ENCODE peak calls at places on chromosomes 4 and X, in four cellular contexts. One of them, this sample, is unnamed.

GRCh38 chr4:128354205-128354821 is 66.7 kb upstream of the PGRMC2 start:
- DNase-seq in neural crest cell: no peak
- DNase-seq in vagina: no peak
- DNase-seq in adrenal gland: peak
- DNase-seq in this sample: no peak

GRCh38 chrX:133929836-133930464 is 55.4 kb downstream of the GPC3 start:
- DNase-seq in neural crest cell: no peak
- DNase-seq in vagina: no peak
- DNase-seq in adrenal gland: no peak
- DNase-seq in this sample: no peak

GRCh38 chrX:97479491-97479890 is 595.8 kb downstream of the RPA4 start:
- DNase-seq in neural crest cell: no peak
- DNase-seq in vagina: no peak
- DNase-seq in adrenal gland: no peak
- DNase-seq in this sample: no peak

GRCh38 chr4:91598696-91599095 is 705.1 kb upstream of the GRID2 start:
- DNase-seq in neural crest cell: no peak
- DNase-seq in vagina: no peak
- DNase-seq in adrenal gland: no peak
- DNase-seq in this sample: no peak

GRCh38 chrX:142084611-142085010 is 120.5 kb downstream of the MAGEC2 start:
- DNase-seq in neural crest cell: no peak
- DNase-seq in vagina: no peak
- DNase-seq in adrenal gland: no peak
- DNase-seq in this sample: no peak

GRCh38 chrX:68534696-68535095 is 35.8 kb downstream of the YIPF6 start:
- DNase-seq in neural crest cell: no peak
- DNase-seq in vagina: no peak
- DNase-seq in adrenal gland: no peak
- DNase-seq in this sample: no peak

GRCh38 chr4:100299019-100299418 is 108.8 kb upstream of the DDIT4L start:
- DNase-seq in neural crest cell: no peak
- DNase-seq in vagina: no peak
- DNase-seq in adrenal gland: peak
- DNase-seq in this sample: no peak

GRCh38 chr4:180542445-180543100 is 1700.6 kb upstream of the TENM3 start:
- DNase-seq in neural crest cell: no peak
- DNase-seq in vagina: no peak
- DNase-seq in adrenal gland: peak
- DNase-seq in this sample: no peak

GRCh38 chr4:16532240-16532990 is 306.1 kb upstream of the TAPT1 start:
- DNase-seq in neural crest cell: no peak
- DNase-seq in vagina: no peak
- DNase-seq in adrenal gland: peak
- DNase-seq in this sample: no peak

GRCh38 chrX:42751573-42751972 is 26.4 kb downstream of the PPP1R2C start:
- DNase-seq in neural crest cell: no peak
- DNase-seq in vagina: no peak
- DNase-seq in adrenal gland: no peak
- DNase-seq in this sample: no peak

GRCh38 chr4:63218837-63219236 is 1190.4 kb downstream of the TECRL start:
- DNase-seq in neural crest cell: no peak
- DNase-seq in vagina: no peak
- DNase-seq in adrenal gland: no peak
- DNase-seq in this sample: no peak

GRCh38 chr4:155694100-155694785 is 27.6 kb downstream of the GUCY1A1 start:
- DNase-seq in neural crest cell: no peak
- DNase-seq in vagina: no peak
- DNase-seq in adrenal gland: no peak
- DNase-seq in this sample: no peak

GRCh38 chr4:9762823-9763475 is 18.5 kb upstream of the DRD5 start:
- DNase-seq in neural crest cell: peak
- DNase-seq in vagina: no peak
- DNase-seq in adrenal gland: peak
- DNase-seq in this sample: peak

GRCh38 chr4:158371158-158371557 is 150.5 kb upstream of the RXFP1 start:
- DNase-seq in neural crest cell: no peak
- DNase-seq in vagina: no peak
- DNase-seq in adrenal gland: no peak
- DNase-seq in this sample: no peak

GRCh38 chr4:75655562-75655961 is 17.6 kb downstream of the G3BP2 start:
- DNase-seq in neural crest cell: no peak
- DNase-seq in vagina: no peak
- DNase-seq in adrenal gland: no peak
- DNase-seq in this sample: peak

GRCh38 chrX:17521871-17522693 is 147.1 kb downstream of the NHS start:
- DNase-seq in neural crest cell: no peak
- DNase-seq in vagina: no peak
- DNase-seq in adrenal gland: no peak
- DNase-seq in this sample: no peak
- TF ChIP-seq CTCF in neural crest cell: no peak
- TF ChIP-seq CTCF in vagina: no peak
- TF ChIP-seq CTCF in adrenal gland: no peak
- TF ChIP-seq CTCF in this sample: no peak

GRCh38 chr4:144465546-144465945 is 180.4 kb upstream of the HHIP start:
- DNase-seq in neural crest cell: no peak
- DNase-seq in vagina: no peak
- DNase-seq in adrenal gland: no peak
- DNase-seq in this sample: no peak
- TF ChIP-seq CTCF in neural crest cell: no peak
- TF ChIP-seq CTCF in vagina: no peak
- TF ChIP-seq CTCF in adrenal gland: no peak
- TF ChIP-seq CTCF in this sample: no peak

GRCh38 chrX:40468033-40468979 is 112.5 kb upstream of the ATP6AP2 start:
- DNase-seq in neural crest cell: peak
- DNase-seq in vagina: no peak
- DNase-seq in adrenal gland: peak
- DNase-seq in this sample: peak
- TF ChIP-seq CTCF in neural crest cell: peak
- TF ChIP-seq CTCF in vagina: no peak
- TF ChIP-seq CTCF in adrenal gland: peak
- TF ChIP-seq CTCF in this sample: peak

GRCh38 chrX:40272141-40272540 is 174.4 kb upstream of the BCOR start:
- DNase-seq in neural crest cell: no peak
- DNase-seq in vagina: no peak
- DNase-seq in adrenal gland: peak
- DNase-seq in this sample: no peak
- TF ChIP-seq CTCF in neural crest cell: no peak
- TF ChIP-seq CTCF in vagina: no peak
- TF ChIP-seq CTCF in adrenal gland: no peak
- TF ChIP-seq CTCF in this sample: no peak

GRCh38 chr4:69056921-69057562 is 39.2 kb upstream of the UGT2B7 start:
- DNase-seq in neural crest cell: no peak
- DNase-seq in vagina: no peak
- DNase-seq in adrenal gland: no peak
- DNase-seq in this sample: no peak

GRCh38 chr4:69058410-69059059 is 37.7 kb upstream of the UGT2B7 start:
- DNase-seq in neural crest cell: no peak
- DNase-seq in vagina: no peak
- DNase-seq in adrenal gland: no peak
- DNase-seq in this sample: no peak

GRCh38 chr4:69064391-69064790 is 31.9 kb upstream of the UGT2B7 start:
- DNase-seq in neural crest cell: no peak
- DNase-seq in vagina: no peak
- DNase-seq in adrenal gland: no peak
- DNase-seq in this sample: no peak

GRCh38 chr4:69057620-69058409 is 38.5 kb upstream of the UGT2B7 start:
- DNase-seq in neural crest cell: peak
- DNase-seq in vagina: no peak
- DNase-seq in adrenal gland: no peak
- DNase-seq in this sample: no peak

GRCh38 chr4:69060651-69061308 is 35.5 kb upstream of the UGT2B7 start:
- DNase-seq in neural crest cell: no peak
- DNase-seq in vagina: no peak
- DNase-seq in adrenal gland: no peak
- DNase-seq in this sample: no peak
- TF ChIP-seq CTCF in neural crest cell: no peak
- TF ChIP-seq CTCF in vagina: no peak
- TF ChIP-seq CTCF in adrenal gland: no peak
- TF ChIP-seq CTCF in this sample: peak

GRCh38 chr4:110480031-110480549 is 4.1 kb downstream of the ENPEP start:
- DNase-seq in neural crest cell: no peak
- DNase-seq in vagina: no peak
- DNase-seq in adrenal gland: no peak
- DNase-seq in this sample: no peak
- TF ChIP-seq CTCF in neural crest cell: peak
- TF ChIP-seq CTCF in vagina: peak
- TF ChIP-seq CTCF in adrenal gland: no peak
- TF ChIP-seq CTCF in this sample: no peak

DNA sequence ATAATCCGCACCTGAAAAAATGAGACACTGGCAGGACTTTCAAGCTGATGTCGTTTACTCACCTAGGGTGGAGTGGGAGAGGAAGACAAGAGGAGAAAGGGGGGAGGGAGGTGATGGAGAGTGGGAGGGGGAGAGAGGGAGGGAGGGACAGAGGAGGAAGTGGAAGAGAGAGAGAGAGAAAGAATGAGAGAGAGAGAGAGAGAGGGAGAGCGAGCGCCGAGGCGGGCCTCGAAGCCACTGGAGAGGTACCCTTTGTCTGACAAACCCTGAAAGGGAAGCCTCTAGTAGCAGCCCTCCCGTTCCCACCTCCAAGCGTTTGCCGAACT is 294 bp upstream of the ADGRL3 start:
- DNase-seq in neural crest cell: no peak
- DNase-seq in vagina: no peak
- DNase-seq in adrenal gland: no peak
- DNase-seq in this sample: no peak
- TF ChIP-seq CTCF in neural crest cell: no peak
- TF ChIP-seq CTCF in vagina: no peak
- TF ChIP-seq CTCF in adrenal gland: no peak
- TF ChIP-seq CTCF in this sample: no peak

GRCh38 chr4:132614682-132615081 is 534.4 kb upstream of the PCDH10 start:
- DNase-seq in neural crest cell: no peak
- DNase-seq in vagina: no peak
- DNase-seq in adrenal gland: no peak
- DNase-seq in this sample: no peak
- TF ChIP-seq CTCF in neural crest cell: peak
- TF ChIP-seq CTCF in vagina: no peak
- TF ChIP-seq CTCF in adrenal gland: no peak
- TF ChIP-seq CTCF in this sample: no peak

DNA sequence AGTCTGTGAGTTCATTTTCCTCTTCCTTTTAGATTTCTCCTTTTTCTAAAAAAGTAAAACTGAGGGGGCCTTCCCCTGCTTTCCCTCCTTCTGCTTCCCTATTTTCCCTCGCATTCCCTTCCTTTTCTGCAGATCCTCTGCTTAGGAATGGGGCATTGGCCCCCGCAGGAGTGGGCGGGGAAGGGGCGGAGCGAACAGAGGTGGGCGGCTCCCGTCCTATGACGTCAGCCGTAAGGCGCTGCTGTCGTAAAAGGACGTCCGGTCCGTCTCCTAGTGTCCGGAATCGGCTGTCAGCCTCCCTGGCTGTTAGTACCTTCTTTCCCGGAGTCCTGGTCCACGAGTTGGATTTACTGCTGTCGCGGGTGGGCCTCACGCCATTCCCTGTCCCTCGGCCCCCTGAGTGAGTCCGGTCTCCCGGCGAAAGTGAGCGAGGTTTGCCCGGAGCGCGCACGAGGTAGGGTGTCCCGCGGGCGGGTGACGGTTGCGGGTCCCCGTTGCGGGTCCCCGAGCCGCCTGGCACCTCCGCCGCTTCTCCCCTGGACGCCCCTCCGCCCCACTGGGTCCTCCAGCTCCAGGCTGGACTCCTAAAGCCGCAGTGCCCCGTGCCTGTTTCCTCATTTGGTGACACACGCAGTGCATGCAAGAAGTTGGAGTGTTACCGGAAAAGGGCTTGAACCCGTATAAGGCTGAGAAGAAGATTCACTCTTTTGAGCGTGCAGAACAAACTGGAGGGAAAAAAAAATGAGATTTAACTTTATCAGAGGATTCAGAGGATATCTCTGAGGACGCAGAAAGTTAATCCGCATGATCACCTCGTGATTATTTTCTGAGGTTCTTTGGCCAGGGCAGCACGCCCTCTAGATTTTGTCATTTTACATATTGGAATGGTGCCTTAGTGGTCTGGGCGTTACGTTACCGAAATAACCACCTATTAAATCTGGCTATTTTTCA is at the start of gene ZNF330:
- DNase-seq in neural crest cell: peak
- DNase-seq in vagina: no peak
- DNase-seq in adrenal gland: peak
- DNase-seq in this sample: peak
- TF ChIP-seq CTCF in neural crest cell: no peak
- TF ChIP-seq CTCF in vagina: no peak
- TF ChIP-seq CTCF in adrenal gland: peak
- TF ChIP-seq CTCF in this sample: peak

This sample was measured in GM13976.